ENCODE peak calls at places on chromosomes 13 and 19, in ten cellular contexts. B is fibroblast of lung, W is IMR-90, I is tibial nerve, C is foreskin keratinocyte, A is aorta, F is heart left ventricle, D is adrenal gland, Z is OCI-LY7, G is testis. J is an unnamed sample.

GRCh38 chr19:10288662-10289166 is 1.0 kb upstream of the ICAM5 start:
- DNase-seq in B (peak; percentile 49), W (peak; percentile 40), I (no peak), C (no peak), A (no peak), F (no peak), D (no peak), Z (peak; percentile 83), G (no peak), J (peak; percentile 77)

GRCh38 chr19:34082289-34083077 is 89.8 kb upstream of the LSM14A start:
- DNase-seq in B (no peak), W (no peak), I (no peak), C (no peak), A (no peak), F (no peak), D (no peak), Z (no peak), G (no peak), J (no peak)

GRCh38 chr13:43303040-43303729 is 279.8 kb downstream of the DNAJC15 start:
- DNase-seq in B (peak; percentile 58), W (peak; percentile 70), I (no peak), C (no peak), A (peak; percentile 78), F (peak; percentile 68), D (peak; percentile 78), Z (peak; percentile 19), G (peak; percentile 86), J (peak; percentile 12)

GRCh38 chr13:50025446-50025845 is 10.2 kb downstream of the KCNRG start:
- DNase-seq in B (peak; percentile 15), W (peak; percentile 41), I (no peak), C (no peak), A (no peak), F (no peak), D (no peak), Z (no peak), G (no peak), J (no peak)

GRCh38 chr19:48029431-48029830 is 14.4 kb downstream of the CABP5 start:
- DNase-seq in B (no peak), W (no peak), I (no peak), C (no peak), A (no peak), F (no peak), D (no peak), Z (no peak), G (no peak), J (no peak)

GRCh38 chr19:18620311-18620710 is 7.6 kb downstream of the TMEM59L start:
- DNase-seq in B (no peak), W (no peak), I (no peak), C (no peak), A (no peak), F (no peak), D (no peak), Z (no peak), G (no peak), J (no peak)

GRCh38 chr13:23654111-23655110 is 84.2 kb downstream of the TNFRSF19 start:
- DNase-seq in B (peak; percentile 81), W (peak; percentile 80), I (no peak), C (peak; percentile 72), A (no peak), F (peak; percentile 55), D (no peak), Z (no peak), G (no peak), J (peak; percentile 88)

GRCh38 chr13:100298116-100298681 is 209.3 kb downstream of the PCCA start:
- DNase-seq in B (no peak), W (no peak), I (no peak), C (no peak), A (no peak), F (no peak), D (no peak), Z (no peak), G (no peak), J (no peak)

GRCh38 chr19:19551862-19552192 is 13.8 kb downstream of the CILP2 start:
- DNase-seq in B (peak; percentile 74), W (peak; percentile 15), I (no peak), C (no peak), A (no peak), F (no peak), D (no peak), Z (no peak), G (no peak), J (no peak)

GRCh38 chr19:47430041-47430802 is 10.9 kb upstream of the MEIS3 start:
- DNase-seq in B (peak; percentile 60), W (peak; percentile 27), I (peak; percentile 23), C (no peak), A (no peak), F (no peak), D (peak; percentile 55), Z (no peak), G (peak; percentile 56), J (no peak)

GRCh38 chr13:107301724-107302374 is 733.9 kb upstream of the ARGLU1 start:
- DNase-seq in B (no peak), W (no peak), I (no peak), C (no peak), A (no peak), F (no peak), D (no peak), Z (no peak), G (no peak), J (no peak)

GRCh38 chr19:43306097-43306496 is 36.8 kb upstream of the PSG9 start:
- DNase-seq in B (no peak), W (no peak), I (no peak), C (no peak), A (no peak), F (no peak), D (no peak), Z (no peak), G (no peak), J (no peak)

GRCh38 chr13:33494596-33495214 is 209.2 kb upstream of the STARD13 start:
- DNase-seq in B (peak; percentile 98), W (peak; percentile 97), I (no peak), C (peak; percentile 72), A (no peak), F (peak; percentile 37), D (no peak), Z (no peak), G (no peak), J (peak; percentile 40)

DNA sequence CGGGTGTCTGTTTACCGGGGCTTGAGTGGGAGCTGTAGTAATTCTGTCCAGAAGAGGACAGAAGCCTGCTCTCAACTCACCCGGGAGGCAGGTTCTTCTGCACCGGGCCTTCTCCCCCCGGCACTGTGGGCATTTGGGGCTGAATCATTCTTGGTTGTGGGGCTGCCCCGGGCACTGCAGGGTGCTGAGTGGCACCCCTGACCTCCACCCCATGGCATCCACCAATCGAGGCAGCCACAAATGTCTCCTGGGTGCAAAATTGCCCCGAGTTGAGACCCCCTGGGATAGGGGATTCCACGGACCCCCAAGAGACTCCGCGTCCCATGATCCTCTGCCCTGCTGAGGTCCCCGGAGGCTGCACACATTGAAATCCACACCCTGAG is 68.8 kb downstream of the GNG7 start:
- DNase-seq in B (no peak), W (no peak), I (no peak), C (no peak), A (no peak), F (no peak), D (no peak), Z (no peak), G (no peak), J (no peak)
- H3K27ac ChIP-seq in B (no peak overlapping the region), W (no peak overlapping the region), I (no peak overlapping the region), C (no peak overlapping the region), A (no peak overlapping the region), F (no peak overlapping the region), D (no peak overlapping the region), Z (no peak overlapping the region), G (peak overlapping the region; percentile 89), J (no peak overlapping the region)

GRCh38 chr13:112774448-112774792 is 84.6 kb downstream of the ATP11A start:
- DNase-seq in B (no peak), W (no peak), I (no peak), C (no peak), A (peak; percentile 43), F (no peak), D (no peak), Z (no peak), G (no peak), J (no peak)
- H3K27ac ChIP-seq in B (no peak overlapping the region), W (no peak overlapping the region), I (no peak overlapping the region), C (no peak overlapping the region), A (no peak overlapping the region), F (no peak overlapping the region), D (no peak overlapping the region), Z (no peak overlapping the region), G (no peak overlapping the region), J (no peak overlapping the region)

DNA sequence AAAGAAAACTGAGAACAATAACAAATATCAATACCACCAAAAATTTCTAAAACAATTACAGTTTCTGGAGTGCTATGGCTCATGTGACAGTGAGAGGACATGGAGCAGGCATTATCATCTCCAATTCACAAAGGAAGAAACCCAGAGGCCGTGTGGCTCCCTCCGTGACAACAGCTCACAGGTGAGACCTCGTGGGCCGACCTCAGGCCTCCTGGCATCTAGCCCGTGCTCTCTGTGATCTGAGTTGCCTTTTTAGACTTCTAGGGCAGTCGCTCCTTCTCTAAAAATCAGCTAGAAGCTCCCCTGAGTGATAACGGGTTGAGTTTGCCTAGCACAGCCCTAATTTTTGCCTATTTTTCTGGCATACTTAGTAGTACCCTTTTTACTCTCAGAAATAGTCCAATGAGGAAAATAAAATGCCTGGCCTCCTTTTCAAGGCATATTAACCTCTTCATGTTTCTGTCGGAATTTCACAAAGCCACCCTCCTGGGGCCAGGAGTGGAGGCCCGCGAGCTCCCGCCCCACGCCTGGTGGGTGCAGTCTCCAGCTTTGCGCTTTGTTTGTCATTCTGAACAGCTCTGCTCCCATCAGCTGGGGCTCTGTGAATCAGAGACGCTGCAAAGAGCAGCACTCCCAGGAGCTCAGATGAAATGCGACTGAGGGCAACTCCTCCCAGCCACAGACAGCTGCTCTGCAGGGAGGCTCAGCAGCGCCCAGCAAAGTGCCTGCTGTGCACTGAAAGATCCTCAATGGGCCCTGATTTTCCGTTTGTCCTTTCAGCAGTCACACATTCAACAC is 292.5 kb downstream of the UQCRFS1 start:
- DNase-seq in B (no peak), W (peak; percentile 24), I (no peak), C (no peak), A (no peak), F (no peak), D (no peak), Z (no peak), G (no peak), J (no peak)
- H3K27ac ChIP-seq in B (no peak overlapping the region), W (no peak overlapping the region), I (no peak overlapping the region), C (no peak overlapping the region), A (no peak overlapping the region), F (no peak overlapping the region), D (no peak overlapping the region), Z (no peak overlapping the region), G (no peak overlapping the region), J (no peak overlapping the region)

GRCh38 chr19:50994129-50994528 is 7.3 kb downstream of the KLK8 start:
- DNase-seq in B (no peak), W (no peak), I (no peak), C (no peak), A (no peak), F (no peak), D (no peak), Z (peak; percentile 55), G (peak; percentile 59), J (no peak)

GRCh38 chr19:50998061-50998460 is 3.3 kb downstream of the KLK8 start:
- DNase-seq in B (no peak), W (no peak), I (no peak), C (no peak), A (no peak), F (no peak), D (no peak), Z (no peak), G (no peak), J (no peak)

DNA sequence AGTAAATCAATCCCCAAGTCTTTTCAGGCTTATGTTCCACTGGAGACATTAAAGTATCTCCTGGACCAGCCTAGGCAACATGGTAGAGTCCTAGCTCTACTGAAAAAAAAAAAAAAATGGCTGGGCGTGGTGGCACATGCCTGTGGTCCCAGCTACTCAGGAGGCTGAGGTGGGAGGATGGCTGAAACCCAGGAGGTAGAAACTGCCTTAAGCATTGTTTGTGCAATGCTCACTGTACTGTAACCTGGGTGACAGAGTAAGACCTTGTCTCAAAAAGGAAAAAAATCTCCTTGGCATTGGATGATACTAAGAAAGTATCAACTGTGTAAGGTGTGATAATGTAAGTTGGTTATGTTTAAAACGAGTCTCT is 8.8 kb downstream of the KLK8 start:
- DNase-seq in B (no peak), W (no peak), I (no peak), C (no peak), A (no peak), F (no peak), D (no peak), Z (no peak), G (no peak), J (no peak)
- H3K27ac ChIP-seq in B (no peak overlapping the region), W (no peak overlapping the region), I (no peak overlapping the region), C (peak overlapping the region; percentile 85), A (no peak overlapping the region), F (no peak overlapping the region), D (no peak overlapping the region), Z (no peak overlapping the region), G (no peak overlapping the region), J (no peak overlapping the region)